ENCODE peak calls at places on chromosomes 4 and X, in eight cellular contexts. T is dorsolateral prefrontal cortex, C is neuronal stem cell, S is GM12878, R is foreskin fibroblast, G is skeletal muscle cell, K is tibial nerve, H is lower lobe of right lung. V is an unnamed sample.

GRCh38 chr4:179797718-179798117 is 2355.5 kb upstream of the AGA start:
- DNase-seq in T (no peak), C (no peak), S (no peak), R (no peak), G (no peak), K (no peak), H (no peak), V (no peak)

GRCh38 chr4:147788791-147789190 is 56.9 kb downstream of the ARHGAP10 start:
- DNase-seq in T (no peak), C (no peak), S (no peak), R (no peak), G (no peak), K (no peak), H (no peak), V (no peak)

GRCh38 chrX:103101280-103102042 is 8.5 kb upstream of the NXF3 start:
- DNase-seq in T (no peak), C (no peak), S (no peak), R (no peak), G (no peak), K (no peak), H (no peak), V (no peak)

GRCh38 chr4:83362492-83363329 is 28.1 kb upstream of the HPSE start:
- DNase-seq in T (no peak), C (no peak), S (no peak), R (peak; percentile 60), G (no peak), K (no peak), H (no peak), V (peak; percentile 70)

GRCh38 chr4:79917246-79917645 is 155.8 kb downstream of the ANTXR2 start:
- DNase-seq in T (no peak), C (peak; percentile 15), S (peak; percentile 8), R (peak; percentile 63), G (peak; percentile 11), K (no peak), H (no peak), V (no peak)

GRCh38 chrX:123755107-123755506 is 22.3 kb upstream of the THOC2 start:
- DNase-seq in T (no peak), C (no peak), S (no peak), R (no peak), G (no peak), K (no peak), H (no peak), V (no peak)

GRCh38 chr4:105990933-105991332 is 95.7 kb downstream of the NPNT start:
- DNase-seq in T (peak; percentile 87), C (no peak), S (no peak), R (peak; percentile 51), G (peak; percentile 56), K (peak; percentile 23), H (peak; percentile 66), V (peak; percentile 84)

GRCh38 chr4:76192221-76192620 is 21.4 kb downstream of the SCARB2 start:
- DNase-seq in T (no peak), C (no peak), S (no peak), R (no peak), G (no peak), K (no peak), H (no peak), V (no peak)

GRCh38 chrX:11944486-11944885 is 186.4 kb downstream of the MSL3 start:
- DNase-seq in T (no peak), C (peak; percentile 5), S (no peak), R (peak; percentile 78), G (no peak), K (no peak), H (no peak), V (no peak)

GRCh38 chr4:165767671-165768070 is 105.4 kb upstream of the TLL1 start:
- DNase-seq in T (peak; percentile 76), C (no peak), S (no peak), R (no peak), G (no peak), K (no peak), H (no peak), V (no peak)

GRCh38 chrX:37896491-37896890 is 49.1 kb upstream of the DYNLT3 start:
- DNase-seq in T (no peak), C (no peak), S (no peak), R (no peak), G (no peak), K (no peak), H (no peak), V (no peak)

GRCh38 chrX:72265263-72265662 is 11.8 kb downstream of the RPS4X start:
- DNase-seq in T (no peak), C (no peak), S (no peak), R (no peak), G (no peak), K (no peak), H (no peak), V (no peak)

GRCh38 chr4:82044141-82044993 is 329.4 kb downstream of the HNRNPD start:
- DNase-seq in T (peak; percentile 46), C (peak; percentile 72), S (no peak), R (peak; percentile 45), G (peak; percentile 12), K (peak; percentile 14), H (peak; percentile 81), V (peak; percentile 39)

GRCh38 chr4:3484057-3484973 is 21.2 kb downstream of the DOK7 start:
- DNase-seq in T (peak; percentile 63), C (no peak), S (no peak), R (no peak), G (no peak), K (no peak), H (no peak), V (peak; percentile 83)

GRCh38 chrX:49840679-49841078 is 11.6 kb downstream of the PAGE4 start:
- DNase-seq in T (peak; percentile 78), C (peak; percentile 58), S (peak; percentile 15), R (peak; percentile 61), G (peak; percentile 4), K (peak; percentile 8), H (peak; percentile 69), V (peak; percentile 36)

GRCh38 chrX:49919617-49920016 is 2.8 kb upstream of the CLCN5 start:
- DNase-seq in T (peak; percentile 20), C (peak; percentile 49), S (no peak), R (peak; percentile 46), G (no peak), K (peak; percentile 41), H (no peak), V (no peak)

GRCh38 chr4:139711461-139711860 is 45.8 kb downstream of the MGST2 start:
- DNase-seq in T (no peak), C (no peak), S (no peak), R (no peak), G (no peak), K (no peak), H (no peak), V (no peak)

GRCh38 chr4:140807491-140808257 is 51.5 kb upstream of the TBC1D9 start:
- DNase-seq in T (no peak), C (no peak), S (peak; percentile 71), R (peak; percentile 45), G (peak; percentile 6), K (no peak), H (no peak), V (no peak)

GRCh38 chr4:114180481-114180880 is 201.0 kb upstream of the ARSJ start:
- DNase-seq in T (peak; percentile 16), C (peak; percentile 32), S (no peak), R (peak; percentile 79), G (peak; percentile 74), K (peak; percentile 33), H (no peak), V (peak; percentile 16)

GRCh38 chr4:81116571-81116970 is 86.1 kb downstream of the BMP3 start:
- DNase-seq in T (no peak), C (no peak), S (no peak), R (no peak), G (no peak), K (no peak), H (no peak), V (no peak)

GRCh38 chr4:162343967-162344366 is 180.2 kb upstream of the FSTL5 start:
- DNase-seq in T (no peak), C (no peak), S (no peak), R (no peak), G (no peak), K (no peak), H (no peak), V (no peak)
- H3K4me3 ChIP-seq in T (no peak overlapping the region), C (no peak overlapping the region), S (no peak overlapping the region), R (no peak overlapping the region), G (no peak overlapping the region), K (no peak overlapping the region), H (no peak overlapping the region), V (no peak overlapping the region)

DNA sequence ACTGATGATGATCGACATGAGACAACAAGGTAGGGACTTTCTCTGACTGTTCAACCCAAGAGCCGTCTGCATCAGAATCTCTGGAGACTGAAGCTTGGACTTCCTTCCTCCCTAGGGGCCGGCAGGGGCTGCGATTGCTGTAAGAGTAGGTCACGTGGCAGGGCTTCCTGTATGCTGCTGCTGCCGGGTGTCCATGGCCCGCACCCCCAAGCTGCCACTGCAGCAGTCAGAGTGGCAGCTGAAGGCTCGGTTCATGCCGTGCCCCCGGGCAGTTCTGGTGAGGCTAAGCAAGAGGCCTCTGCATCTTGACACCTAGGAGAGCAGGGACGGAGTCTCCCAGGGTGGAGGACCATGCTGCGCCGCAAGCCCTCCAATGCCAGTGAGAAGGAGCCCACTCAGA is at the start of gene SASH3:
- DNase-seq in T (no peak), C (no peak), S (no peak), R (no peak), G (no peak), K (peak; percentile 40), H (peak; percentile 82), V (no peak)
- H3K4me3 ChIP-seq in T (peak within 1 kb of the TSS; percentile 14), C (no peak within 1 kb of the TSS), S (peak within 1 kb of the TSS; percentile 75), R (no peak within 1 kb of the TSS), G (no peak within 1 kb of the TSS), K (no peak within 1 kb of the TSS), H (peak within 1 kb of the TSS; percentile 51), V (no peak within 1 kb of the TSS)

DNA sequence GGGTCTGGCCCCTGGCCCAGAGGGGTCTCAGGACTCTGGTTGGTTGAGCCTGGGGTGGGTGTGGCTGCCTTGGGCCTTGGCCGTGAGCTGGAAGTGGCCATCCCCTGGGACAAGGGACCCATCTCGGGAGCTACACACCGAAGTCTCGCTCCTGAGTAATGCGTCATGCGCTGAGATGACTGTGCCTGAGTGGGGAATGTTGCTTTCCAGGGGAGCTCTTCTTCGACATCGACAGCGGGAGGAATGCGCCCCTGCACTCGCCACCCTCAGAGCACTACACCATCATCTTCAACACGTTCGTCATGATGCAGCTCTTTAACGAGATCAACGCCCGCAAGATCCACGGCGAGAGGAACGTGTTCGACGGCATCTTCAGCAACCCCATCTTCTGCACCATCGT is 38.5 kb downstream of the CCNQ start:
- DNase-seq in T (no peak), C (no peak), S (no peak), R (no peak), G (no peak), K (no peak), H (no peak), V (no peak)
- H3K4me3 ChIP-seq in T (no peak overlapping the region), C (no peak overlapping the region), S (no peak overlapping the region), R (no peak overlapping the region), G (no peak overlapping the region), K (no peak overlapping the region), H (no peak overlapping the region), V (no peak overlapping the region)

DNA sequence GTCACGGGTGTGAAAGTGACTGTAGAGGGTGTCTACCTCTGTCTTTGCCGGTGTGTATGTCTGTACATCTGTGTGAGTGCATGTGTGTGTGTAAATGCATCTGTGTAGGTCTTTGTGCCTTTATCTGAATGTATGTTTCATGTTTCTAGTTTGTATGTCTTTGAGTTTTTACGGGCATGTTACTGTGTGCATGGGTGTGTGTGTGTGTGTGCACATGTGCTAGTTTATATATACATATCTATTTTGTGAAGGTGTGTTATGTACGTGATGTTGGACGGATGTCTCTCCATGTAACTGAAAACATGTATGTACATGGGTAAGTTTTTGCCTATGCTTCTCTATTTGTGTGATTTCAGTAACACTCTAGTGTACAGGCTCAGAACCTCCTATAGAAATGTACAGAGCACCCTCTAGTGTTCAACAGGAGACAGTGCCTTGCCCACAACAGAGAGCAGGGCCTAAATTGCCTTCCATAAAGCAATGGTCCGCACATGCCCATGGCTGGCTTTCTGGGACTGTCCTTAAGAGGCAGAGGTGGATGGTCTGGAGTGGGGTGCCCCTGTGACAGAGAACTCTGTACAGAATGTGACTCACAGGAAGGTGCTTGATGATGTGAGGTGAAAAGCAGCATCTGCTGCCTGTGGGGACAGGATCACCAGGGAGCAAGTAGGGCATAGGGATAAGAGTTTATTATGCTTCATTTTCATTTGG is 343.5 kb downstream of the RAPGEF2 start:
- DNase-seq in T (peak; percentile 14), C (peak; percentile 53), S (peak; percentile 26), R (peak; percentile 78), G (peak; percentile 54), K (peak; percentile 46), H (no peak), V (peak; percentile 36)
- H3K4me3 ChIP-seq in T (no peak overlapping the region), C (no peak overlapping the region), S (no peak overlapping the region), R (no peak overlapping the region), G (no peak overlapping the region), K (no peak overlapping the region), H (no peak overlapping the region), V (no peak overlapping the region)

V was measured in prostate gland.